ENCODE peak calls at places on chromosomes 16 and 17, in seven cellular contexts. H is astrocyte of the spinal cord, R is transverse colon, K is stomach, O is ascending aorta, Y is NCI-H1930, G is A172. B is an unnamed sample.

GRCh38 chr16:65414284-65414984 is 292.6 kb upstream of the CDH11 start:
- DNase-seq in H (peak), R (no peak), K (no peak), O (no peak), Y (no peak), G (peak), B (peak)

GRCh38 chr16:2952679-2953078 is 11.4 kb upstream of the KREMEN2 start:
- DNase-seq in H (no peak), R (no peak), K (no peak), O (no peak), Y (no peak), G (no peak), B (no peak)

GRCh38 chr17:39281806-39282205 is 56.1 kb upstream of the STAC2 start:
- DNase-seq in H (peak), R (no peak), K (no peak), O (no peak), Y (no peak), G (no peak), B (peak)

GRCh38 chr17:38596651-38597050 is 9.1 kb downstream of the SRCIN1 start:
- DNase-seq in H (no peak), R (no peak), K (no peak), O (no peak), Y (no peak), G (no peak), B (no peak)

GRCh38 chr16:2428051-2428786 is 1.0 kb upstream of the CCNF start:
- DNase-seq in H (no peak), R (peak), K (peak), O (no peak), Y (peak), G (no peak), B (peak)

GRCh38 chr16:88472637-88473205 is 19.6 kb downstream of the ZFPM1 start:
- DNase-seq in H (no peak), R (no peak), K (no peak), O (no peak), Y (no peak), G (no peak), B (no peak)

GRCh38 chr17:73199751-73200317 is 7.0 kb downstream of the COG1 start:
- DNase-seq in H (no peak), R (no peak), K (no peak), O (no peak), Y (no peak), G (no peak), B (no peak)

GRCh38 chr16:52074133-52074532 is 472.8 kb downstream of the TOX3 start:
- DNase-seq in H (no peak), R (no peak), K (no peak), O (no peak), Y (no peak), G (no peak), B (no peak)

GRCh38 chr17:68201425-68201785 is 46.4 kb upstream of the AMZ2 start:
- DNase-seq in H (no peak), R (no peak), K (no peak), O (no peak), Y (no peak), G (no peak), B (no peak)

GRCh38 chr16:79801550-79802090 is 201.1 kb upstream of the MAF start:
- DNase-seq in H (no peak), R (no peak), K (no peak), O (no peak), Y (no peak), G (peak), B (peak)

GRCh38 chr17:28792877-28793666 is 49.3 kb downstream of the TRAF4 start:
- DNase-seq in H (no peak), R (no peak), K (no peak), O (no peak), Y (no peak), G (no peak), B (no peak)

GRCh38 chr17:32484628-32485027 is 2.2 kb upstream of the CDK5R1 start:
- DNase-seq in H (no peak), R (no peak), K (no peak), O (no peak), Y (no peak), G (no peak), B (no peak)

GRCh38 chr17:57313276-57313835 is 57.0 kb downstream of the MSI2 start:
- DNase-seq in H (no peak), R (no peak), K (no peak), O (no peak), Y (no peak), G (no peak), B (no peak)

GRCh38 chr17:50345443-50346312 is at the start of gene XYLT2:
- DNase-seq in H (peak), R (peak), K (peak), O (peak), Y (peak), G (peak), B (peak)

GRCh38 chr16:22693670-22694340 is 120.2 kb upstream of the HS3ST2 start:
- DNase-seq in H (no peak), R (no peak), K (no peak), O (no peak), Y (no peak), G (no peak), B (no peak)

GRCh38 chr16:85931596-85932402 is 32.8 kb downstream of the IRF8 start:
- DNase-seq in H (no peak), R (no peak), K (no peak), O (no peak), Y (no peak), G (no peak), B (no peak)

GRCh38 chr17:17783825-17784598 is 52.8 kb downstream of the SREBF1 start:
- DNase-seq in H (peak), R (peak), K (peak), O (no peak), Y (no peak), G (no peak), B (peak)

GRCh38 chr17:35736236-35736635 is 4.8 kb downstream of the RASL10B start:
- DNase-seq in H (no peak), R (no peak), K (no peak), O (no peak), Y (no peak), G (no peak), B (no peak)

B was measured in M059J.